ENCODE peak calls at places on chromosomes 1 and 21, in six cellular contexts. N, L, U, J, V and T are unnamed samples.

GRCh38 chr1:207282496-207283380 is 38.7 kb upstream of the CD55 start:
- DNase-seq in J (no peak), N (no peak), L (no peak), V (no peak), U (peak; percentile 11), T (no peak)

GRCh38 chr1:159867322-159868064 is 5.0 kb upstream of the VSIG8 start:
- DNase-seq in L (peak; percentile 69), V (no peak), N (peak; percentile 43), J (no peak), U (no peak), T (peak; percentile 71)

GRCh38 chr1:31701137-31701736 is 2.6 kb downstream of the COL16A1 start:
- DNase-seq in U (peak; percentile 98), V (peak; percentile 89), J (peak; percentile 89), N (no peak), L (no peak), T (peak; percentile 95)

GRCh38 chr21:44816761-44817505 is 929 bp downstream of the SUMO3 start:
- DNase-seq in U (no peak), L (no peak), J (no peak), N (no peak), V (peak; percentile 28), T (no peak)

GRCh38 chr1:230910755-230911117 is 42.4 kb upstream of the C1orf198 start:
- DNase-seq in J (no peak), L (no peak), V (no peak), N (no peak), U (no peak), T (no peak)

GRCh38 chr1:219367496-219367895 is 193.8 kb downstream of the LYPLAL1 start:
- DNase-seq in N (no peak), V (no peak), U (no peak), J (no peak), L (no peak), T (no peak)

GRCh38 chr1:19737413-19737812 is 62.3 kb downstream of the TMCO4 start:
- DNase-seq in J (no peak), V (no peak), U (no peak), N (no peak), L (no peak), T (peak; percentile 72)

GRCh38 chr1:9589144-9589718 is 520 bp downstream of the TMEM201 start:
- DNase-seq in L (no peak), V (no peak), J (no peak), N (no peak), U (peak; percentile 23), T (peak; percentile 9)

GRCh38 chr1:201895913-201896807 is 7.5 kb downstream of the SHISA4 start:
- DNase-seq in U (peak; percentile 94), L (peak; percentile 94), V (peak; percentile 90), J (peak; percentile 89), N (peak; percentile 96), T (peak; percentile 95)

GRCh38 chr1:36034692-36035091 is 49.2 kb upstream of the TEKT2 start:
- DNase-seq in J (no peak), L (no peak), N (no peak), U (peak; percentile 75), V (no peak), T (peak; percentile 79)

GRCh38 chr1:1442069-1442770 is 6.7 kb downstream of the VWA1 start:
- DNase-seq in V (no peak), U (no peak), J (no peak), N (no peak), L (no peak), T (no peak)

GRCh38 chr1:46248122-46248920 is 758 bp downstream of the RAD54L start:
- DNase-seq in V (no peak), L (peak; percentile 63), U (no peak), N (peak; percentile 85), J (no peak), T (peak; percentile 62)

GRCh38 chr1:228085287-228085926 is 2.9 kb downstream of the ARF1 start:
- DNase-seq in L (no peak), V (no peak), N (peak; percentile 37), U (peak; percentile 84), J (peak; percentile 21), T (no peak)

GRCh38 chr1:177812144-177812543 is 157.7 kb downstream of the SEC16B start:
- DNase-seq in N (no peak), L (no peak), V (no peak), J (no peak), U (no peak), T (no peak)

GRCh38 chr1:65791860-65792670 is 630 bp upstream of the PDE4B start:
- DNase-seq in N (peak; percentile 40), L (peak; percentile 38), V (no peak), J (peak; percentile 11), U (peak; percentile 24), T (no peak)

GRCh38 chr1:152479792-152480595 is 30.6 kb upstream of the LCE5A start:
- DNase-seq in V (no peak), U (peak; percentile 10), N (peak; percentile 83), L (no peak), J (peak; percentile 30), T (no peak)

GRCh38 chr1:237261198-237261597 is 219.2 kb downstream of the RYR2 start:
- DNase-seq in U (no peak), L (no peak), J (no peak), N (no peak), V (no peak), T (no peak)

GRCh38 chr1:182087951-182088350 is 26.4 kb upstream of the ZNF648 start:
- DNase-seq in L (no peak), U (no peak), V (no peak), N (no peak), J (no peak), T (peak; percentile 65)

GRCh38 chr1:21324368-21325137 is 34.3 kb upstream of the ECE1 start:
- DNase-seq in V (peak; percentile 80), J (peak; percentile 73), N (no peak), U (peak; percentile 91), L (no peak), T (peak; percentile 83)

GRCh38 chr1:21321963-21322680 is 31.9 kb upstream of the ECE1 start:
- DNase-seq in V (no peak), N (no peak), L (peak; percentile 65), U (no peak), J (no peak), T (no peak)

GRCh38 chr1:21322681-21323016 is 32.4 kb upstream of the ECE1 start:
- DNase-seq in U (no peak), L (no peak), V (no peak), J (no peak), N (no peak), T (no peak)

GRCh38 chr1:21325231-21325718 is 35.0 kb upstream of the ECE1 start:
- DNase-seq in V (no peak), L (no peak), U (no peak), J (no peak), N (no peak), T (no peak)

GRCh38 chr1:21323091-21323490 is 32.8 kb upstream of the ECE1 start:
- DNase-seq in V (peak; percentile 77), J (no peak), U (no peak), L (no peak), N (no peak), T (no peak)
- H3K27ac ChIP-seq in V (peak overlapping the region; percentile 86), J (peak overlapping the region; percentile 89), U (peak overlapping the region; percentile 60), L (no peak overlapping the region), N (peak overlapping the region; percentile 90), T (peak overlapping the region; percentile 98)

DNA sequence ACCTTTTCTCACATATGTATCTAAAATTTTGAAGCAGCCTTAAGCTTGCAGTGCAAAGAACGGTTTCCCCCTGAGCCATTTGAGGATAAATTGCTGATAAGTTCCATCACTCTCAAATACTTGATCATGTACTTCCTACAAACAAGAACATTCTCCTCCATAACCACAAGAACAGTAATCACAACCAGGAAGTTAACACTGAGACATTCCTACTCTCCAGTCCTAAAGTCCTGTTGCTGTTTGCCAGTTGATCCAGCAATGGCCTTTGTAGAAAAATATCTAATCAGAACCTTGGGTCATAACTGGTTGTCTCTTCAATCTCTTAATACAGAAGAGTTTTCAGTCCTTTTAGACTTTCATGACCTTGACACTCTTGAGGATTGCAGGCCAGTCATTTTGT is 34.4 kb downstream of the CAMTA1 start:
- DNase-seq in V (no peak), L (no peak), N (no peak), J (no peak), U (peak; percentile 48), T (no peak)
- H3K27ac ChIP-seq in V (no peak overlapping the region), L (no peak overlapping the region), N (peak overlapping the region; percentile 28), J (no peak overlapping the region), U (no peak overlapping the region), T (no peak overlapping the region)

GRCh38 chr1:17875171-17875881 is 120.2 kb downstream of the ACTL8 start:
- DNase-seq in V (no peak), J (no peak), N (no peak), L (no peak), U (peak; percentile 83), T (peak; percentile 20)
- H3K27ac ChIP-seq in V (peak overlapping the region; percentile 56), J (peak overlapping the region; percentile 74), N (no peak overlapping the region), L (no peak overlapping the region), U (peak overlapping the region; percentile 99), T (peak overlapping the region; percentile 79)

DNA sequence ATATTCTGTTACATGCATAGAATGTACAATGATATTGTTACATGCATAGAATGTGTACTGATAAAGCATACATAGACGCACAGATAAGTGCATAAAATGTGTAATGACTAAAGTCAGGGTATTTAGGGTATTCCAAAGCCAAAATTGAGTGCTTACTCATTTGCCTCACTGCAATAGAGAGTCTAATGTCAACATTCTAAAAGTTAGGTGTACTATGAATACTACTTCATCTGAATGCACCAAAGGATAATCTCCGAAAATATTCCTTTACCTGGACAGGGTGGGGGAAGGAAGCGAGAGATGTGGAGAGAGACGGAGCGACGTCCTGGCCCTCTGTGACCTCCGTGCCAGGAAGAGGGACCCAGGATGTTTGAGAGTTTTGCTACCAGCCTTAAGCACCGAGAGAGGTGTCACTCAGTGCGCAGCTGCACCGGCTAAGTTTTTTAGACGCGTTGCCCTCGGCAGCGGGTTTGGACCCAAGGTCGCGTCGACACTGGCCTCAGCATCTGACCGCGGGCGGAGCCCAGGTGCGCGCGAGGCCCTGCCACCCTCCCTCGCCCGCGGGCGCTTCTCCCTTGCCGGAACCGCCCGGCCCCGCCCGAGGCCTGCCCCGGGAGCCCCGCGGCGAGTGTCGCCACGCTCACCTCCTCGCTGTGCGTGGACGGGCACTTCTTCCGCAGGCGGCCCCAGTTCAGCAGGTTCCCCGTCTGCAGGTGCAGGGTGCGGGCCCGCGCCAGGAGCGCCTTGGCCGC is 660 bp downstream of the GCLM start:
- DNase-seq in L (peak; percentile 53), V (peak; percentile 19), U (no peak), J (peak; percentile 37), N (peak; percentile 73), T (peak; percentile 28)
- H3K27ac ChIP-seq in L (no peak overlapping the region), V (peak overlapping the region; percentile 93), U (peak overlapping the region; percentile 29), J (peak overlapping the region; percentile 92), N (no peak overlapping the region), T (peak overlapping the region; percentile 85)

GRCh38 chr1:50980505-50980904 is 10.5 kb downstream of the CDKN2C start:
- DNase-seq in N (no peak), J (no peak), V (no peak), U (no peak), L (no peak), T (no peak)
- H3K27ac ChIP-seq in N (no peak overlapping the region), J (peak overlapping the region; percentile 99), V (peak overlapping the region; percentile 97), U (no peak overlapping the region), L (no peak overlapping the region), T (no peak overlapping the region)

DNA sequence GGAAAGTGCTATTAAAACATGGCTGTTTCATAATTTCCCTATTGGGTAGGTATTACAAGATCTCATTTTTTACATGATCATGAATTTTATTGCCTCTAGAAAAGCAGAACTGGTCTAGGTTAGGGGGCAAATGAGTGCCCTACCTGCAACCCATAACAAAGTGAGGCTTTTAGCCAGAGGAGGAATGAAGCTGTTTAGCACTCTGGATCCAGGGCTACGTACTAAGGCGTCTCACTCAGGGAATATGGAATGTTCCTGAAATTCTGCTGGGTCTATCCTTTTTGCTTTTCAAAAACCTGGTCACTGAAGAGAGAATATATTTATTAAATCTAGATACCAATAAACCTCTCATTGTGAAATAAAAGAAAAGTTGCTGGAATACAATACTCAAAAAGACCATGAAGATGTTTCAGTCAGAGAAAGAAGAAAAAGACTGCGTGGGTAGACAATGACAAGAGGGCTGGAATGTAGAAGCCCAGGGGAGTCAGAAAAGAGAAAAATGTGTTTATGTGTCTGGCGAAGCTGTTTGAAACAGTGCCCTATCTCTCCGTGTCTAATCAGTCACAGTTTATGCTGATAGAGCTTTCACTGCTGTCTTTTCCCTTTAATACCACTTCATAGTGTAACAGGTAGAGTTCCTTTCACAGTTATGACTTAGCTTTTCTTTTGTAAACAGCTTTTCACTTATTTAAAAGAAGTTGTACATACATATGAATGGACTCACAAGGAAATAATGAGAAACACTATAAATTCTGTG is 25.0 kb upstream of the SYDE2 start:
- DNase-seq in J (no peak), V (no peak), U (no peak), N (peak; percentile 22), L (no peak), T (no peak)
- H3K27ac ChIP-seq in J (peak overlapping the region; percentile 84), V (peak overlapping the region; percentile 17), U (no peak overlapping the region), N (no peak overlapping the region), L (no peak overlapping the region), T (no peak overlapping the region)